ENCODE peak calls at places on chromosome 1, in ten cellular contexts. B, H, U, M, L, O, C, R, S and K are unnamed samples.

GRCh38 chr1:52032785-52033131 is 852 bp downstream of the KTI12 start:
- DNase-seq in S (peak), H (peak), O (peak), U (peak), L (peak), R (peak), B (peak), M (no peak), C (no peak), K (peak)

GRCh38 chr1:173853074-173853473 is 14.7 kb downstream of the GAS5 start:
- DNase-seq in S (peak), O (peak), L (no peak), R (no peak), C (no peak), U (no peak), H (no peak), B (no peak), M (no peak), K (no peak)

GRCh38 chr1:43732132-43732531 is 24.8 kb downstream of the ST3GAL3 start:
- DNase-seq in L (no peak), C (no peak), R (no peak), H (no peak), S (no peak), B (no peak), O (no peak), M (no peak), U (no peak), K (no peak)

GRCh38 chr1:39310015-39310414 is 105.5 kb downstream of the MACF1 start:
- DNase-seq in U (no peak), H (no peak), C (no peak), L (no peak), S (no peak), B (no peak), R (no peak), O (no peak), M (no peak), K (no peak)

GRCh38 chr1:119293777-119294176 is 74.8 kb upstream of the HAO2 start:
- DNase-seq in U (no peak), S (no peak), O (no peak), B (no peak), M (no peak), L (no peak), H (no peak), R (no peak), C (no peak), K (no peak)

GRCh38 chr1:45365051-45365450 is 24.8 kb upstream of the MUTYH start:
- DNase-seq in S (no peak), L (no peak), O (no peak), R (no peak), C (no peak), U (no peak), B (no peak), H (peak), M (no peak), K (no peak)

GRCh38 chr1:173341307-173341706 is 134.2 kb upstream of the TNFSF4 start:
- DNase-seq in S (peak), R (no peak), B (no peak), M (no peak), O (peak), H (no peak), L (peak), C (no peak), U (no peak), K (no peak)

GRCh38 chr1:216074196-216074595 is 349.1 kb downstream of the USH2A start:
- DNase-seq in H (no peak), R (no peak), S (no peak), U (no peak), O (no peak), C (no peak), B (no peak), L (no peak), M (no peak), K (no peak)

GRCh38 chr1:42135426-42135825 is 17.8 kb upstream of the GUCA2B start:
- DNase-seq in B (no peak), H (no peak), R (no peak), O (no peak), M (no peak), S (peak), C (no peak), U (no peak), L (no peak), K (no peak)

GRCh38 chr1:201508809-201509208 is 1.9 kb upstream of the CSRP1 start:
- DNase-seq in R (no peak), B (no peak), H (no peak), U (no peak), L (no peak), O (peak), C (no peak), M (no peak), S (peak), K (no peak)

GRCh38 chr1:96487961-96488360 is 233.6 kb upstream of the PTBP2 start:
- DNase-seq in M (no peak), C (no peak), R (peak), L (no peak), U (no peak), S (peak), H (no peak), B (no peak), O (no peak), K (no peak)

GRCh38 chr1:39407889-39408640 is 83.4 kb upstream of the BMP8A start:
- DNase-seq in L (no peak), R (no peak), C (no peak), H (no peak), S (no peak), U (no peak), B (no peak), O (no peak), M (no peak), K (no peak)

GRCh38 chr1:65357291-65357960 is 48.1 kb downstream of the DNAJC6 start:
- DNase-seq in S (peak), C (no peak), M (no peak), B (no peak), U (no peak), L (no peak), H (no peak), O (no peak), R (no peak), K (no peak)

GRCh38 chr1:180912211-180912800 is 391 bp upstream of the KIAA1614 start:
- DNase-seq in L (no peak), M (no peak), U (peak), B (no peak), S (peak), R (peak), O (no peak), H (no peak), C (no peak), K (no peak)

GRCh38 chr1:157773723-157774350 is 3.1 kb downstream of the FCRL2 start:
- DNase-seq in L (no peak), U (no peak), C (no peak), R (peak), M (no peak), O (no peak), B (no peak), S (no peak), H (peak), K (peak)

GRCh38 chr1:173190101-173190895 is 16.8 kb downstream of the TNFSF4 start:
- DNase-seq in B (peak), R (peak), M (peak), C (no peak), O (peak), U (peak), S (peak), L (peak), H (no peak), K (no peak)

GRCh38 chr1:209797978-209798639 is 7.8 kb downstream of the IRF6 start:
- DNase-seq in U (no peak), C (no peak), R (no peak), M (no peak), S (peak), L (no peak), B (no peak), H (no peak), O (no peak), K (no peak)

GRCh38 chr1:31591425-31592093 is 15.2 kb downstream of the TINAGL1 start:
- DNase-seq in C (no peak), R (peak), B (no peak), L (no peak), H (no peak), O (peak), U (no peak), S (peak), M (peak), K (no peak)

DNA sequence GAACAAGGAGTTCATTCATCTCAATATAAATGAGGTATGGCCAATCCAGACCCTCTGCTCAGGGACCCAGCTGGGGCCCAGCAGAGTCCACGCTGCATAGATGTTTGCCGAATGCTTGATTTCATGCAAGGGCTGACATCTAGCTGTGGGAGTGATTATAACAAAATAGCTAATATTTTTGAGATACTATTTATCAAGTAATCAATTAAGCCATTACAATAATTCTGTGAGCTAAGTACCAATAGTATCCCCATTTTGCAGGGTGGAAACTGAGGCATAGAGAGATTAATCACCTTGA is 50.9 kb downstream of the CAPN9 start:
- DNase-seq in O (no peak), L (no peak), M (no peak), B (no peak), H (no peak), U (no peak), R (no peak), S (no peak), C (no peak), K (no peak)
- TF ChIP-seq CTCF in O (no peak), L (peak), M (no peak), B (no peak), H (no peak), U (no peak), R (no peak), S (no peak), C (no peak), K (no peak)

GRCh38 chr1:29275435-29275834 is 39.1 kb downstream of the PTPRU start:
- DNase-seq in H (no peak), S (no peak), U (no peak), L (no peak), C (no peak), O (no peak), B (no peak), R (no peak), M (no peak), K (no peak)
- TF ChIP-seq CTCF in H (no peak), S (no peak), U (no peak), L (no peak), C (no peak), O (no peak), B (no peak), R (no peak), M (no peak), K (no peak)

GRCh38 chr1:92299477-92300125 is 742 bp downstream of the RPAP2 start:
- DNase-seq in L (no peak), R (no peak), O (no peak), S (no peak), M (no peak), C (no peak), B (no peak), H (peak), U (no peak), K (peak)

GRCh38 chr1:92301021-92301420 is 2.2 kb downstream of the RPAP2 start:
- DNase-seq in L (no peak), M (no peak), B (no peak), C (no peak), H (no peak), O (no peak), U (no peak), R (no peak), S (no peak), K (no peak)

GRCh38 chr1:92298573-92299476 is at the start of the genes GLMN and RPAP2:
- DNase-seq in M (peak), C (peak), R (peak), B (peak), H (peak), S (peak), O (peak), L (peak), U (peak), K (peak)

DNA sequence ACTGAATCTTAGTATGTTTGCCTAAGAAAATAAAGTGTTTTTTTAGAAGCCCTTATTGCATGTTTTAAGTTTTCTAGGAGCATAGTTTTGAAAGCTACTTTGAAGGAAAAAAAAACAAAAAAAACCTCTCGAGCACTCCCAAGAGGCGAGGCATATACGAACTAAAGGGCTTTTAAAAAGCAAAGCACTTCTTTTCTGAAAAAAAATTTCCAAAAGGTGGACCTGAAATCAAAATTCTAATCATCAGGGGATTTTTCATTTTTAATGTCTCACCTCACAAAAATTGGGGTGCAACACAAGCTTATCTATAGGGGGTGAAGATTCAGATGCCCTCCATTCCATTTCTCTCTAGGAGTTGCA is 594 bp downstream of the GLMN start:
- DNase-seq in S (peak), L (no peak), C (no peak), O (no peak), R (no peak), U (no peak), B (no peak), H (no peak), M (no peak), K (no peak)
- TF ChIP-seq CTCF in S (peak), L (no peak), C (peak), O (no peak), R (no peak), U (no peak), B (no peak), H (no peak), M (no peak), K (no peak)

DNA sequence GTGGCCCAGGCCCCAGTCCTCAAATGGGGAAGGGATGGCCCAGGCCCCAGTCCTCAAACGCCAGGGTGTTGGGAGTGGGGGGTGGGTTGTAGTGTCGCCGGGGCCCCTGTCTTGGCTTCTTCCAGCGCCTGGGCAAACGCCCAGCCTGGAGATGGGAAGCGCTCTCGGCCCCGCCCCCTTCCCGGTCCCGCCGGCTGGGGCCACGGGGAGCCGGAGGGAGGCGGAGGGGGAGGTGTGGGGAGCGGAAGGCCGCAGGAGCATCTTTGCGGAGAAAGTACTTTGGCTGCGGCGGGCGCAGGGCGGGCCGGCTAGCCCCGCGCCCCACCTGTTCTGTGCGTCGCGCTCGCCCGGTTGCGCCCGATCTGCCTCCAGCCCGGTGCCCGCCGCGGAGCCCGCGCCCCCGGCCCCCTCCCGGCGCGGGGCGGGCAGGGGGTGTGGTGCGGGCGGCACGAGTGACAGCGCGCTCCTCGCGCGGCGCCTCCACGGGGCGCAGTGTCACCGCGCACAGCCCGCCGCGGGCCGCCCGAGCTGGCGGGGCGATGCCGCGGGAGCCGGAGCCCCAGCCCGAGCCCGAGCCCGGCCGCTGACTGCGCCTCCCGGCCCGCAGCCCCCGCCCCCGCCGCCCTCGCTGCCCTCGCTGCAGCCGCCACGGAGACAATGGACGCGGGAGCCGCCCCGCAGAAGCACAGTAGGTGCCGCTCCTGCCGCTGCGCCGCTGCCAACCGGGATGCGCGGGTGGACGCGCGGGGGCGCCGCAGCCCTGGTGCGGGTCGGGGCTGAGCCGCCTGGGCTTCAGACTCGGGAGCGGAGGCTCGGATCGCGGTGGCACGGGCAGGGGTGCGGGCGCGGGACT is 31.1 kb upstream of the PEX10 start:
- DNase-seq in R (no peak), H (no peak), L (no peak), U (no peak), B (no peak), O (no peak), M (no peak), S (no peak), C (no peak), K (no peak)
- TF ChIP-seq CTCF in R (no peak), H (peak), L (no peak), U (no peak), B (peak), O (peak), M (no peak), S (no peak), C (peak), K (no peak)